ENCODE peak calls at places on chromosomes 16 and 17, in five cellular contexts. O is choroid plexus epithelial cell, X is epithelial cell of esophagus, T is breast epithelium, I is NB4. W is an unnamed sample.
A peak's percentile ranks its signal among the peaks of the same experiment; 100 is the strongest.

GRCh38 chr16:71288570-71288889 is 672 bp downstream of the CMTR2 start:
- DNase-seq in X (peak; percentile 46), T (no peak), I (no peak), O (peak; percentile 41), W (peak; percentile 51)

GRCh38 chr16:53855056-53855455 is 151.1 kb downstream of the FTO start:
- DNase-seq in O (no peak), X (no peak), I (no peak), T (no peak), W (no peak)

GRCh38 chr16:17921357-17921978 is 415.1 kb downstream of the NPIPA8 start:
- DNase-seq in O (no peak), X (peak; percentile 21), T (no peak), I (peak; percentile 53), W (peak; percentile 10)

GRCh38 chr16:65658339-65659275 is 536.7 kb upstream of the CDH11 start:
- DNase-seq in O (peak; percentile 84), T (peak; percentile 91), I (peak; percentile 42), X (peak; percentile 99), W (peak; percentile 99)

GRCh38 chr16:55506708-55507107 is 2.2 kb upstream of the LPCAT2 start:
- DNase-seq in T (no peak), I (no peak), X (no peak), O (no peak), W (no peak)

GRCh38 chr17:30318190-30318589 is 15.7 kb downstream of the TMIGD1 start:
- DNase-seq in T (no peak), X (peak; percentile 5), I (no peak), O (no peak), W (no peak)

GRCh38 chr17:59838196-59838911 is 54.4 kb downstream of the TUBD1 start:
- DNase-seq in T (no peak), O (peak; percentile 70), X (no peak), I (no peak), W (no peak)

GRCh38 chr16:4410335-4411075 is 5.9 kb downstream of the CORO7 start:
- DNase-seq in I (no peak), O (peak; percentile 96), X (peak; percentile 38), T (peak; percentile 67), W (no peak)

GRCh38 chr16:82627811-82628339 is 1.1 kb downstream of the CDH13 start:
- DNase-seq in X (peak; percentile 89), O (no peak), I (no peak), T (peak; percentile 19), W (peak; percentile 79)

GRCh38 chr16:69839798-69840409 is 77.8 kb downstream of the WWP2 start:
- DNase-seq in X (no peak), I (no peak), O (no peak), T (peak; percentile 57), W (no peak)

GRCh38 chr17:63436523-63437110 is 9.5 kb downstream of the CYB561 start:
- DNase-seq in X (no peak), I (no peak), T (no peak), O (peak; percentile 61), W (no peak)

GRCh38 chr17:18041776-18042175 is 2.6 kb downstream of the GID4 start:
- DNase-seq in I (peak; percentile 43), T (no peak), X (peak; percentile 96), O (peak; percentile 19), W (peak; percentile 91)

GRCh38 chr16:86924537-86924936 is 346.2 kb downstream of the FOXL1 start:
- DNase-seq in X (peak; percentile 62), O (no peak), I (no peak), T (no peak), W (peak; percentile 40)

GRCh38 chr16:72974142-72974769 is 73.7 kb downstream of the ZFHX3 start:
- DNase-seq in T (no peak), O (no peak), X (no peak), I (no peak), W (no peak)

GRCh38 chr16:24970708-24971107 is 44.5 kb downstream of the ARHGAP17 start:
- DNase-seq in T (no peak), O (no peak), I (no peak), X (no peak), W (no peak)

GRCh38 chr16:23206986-23207385 is 24.4 kb downstream of the SCNN1G start:
- DNase-seq in O (no peak), I (no peak), X (no peak), T (no peak), W (no peak)

GRCh38 chr16:11251525-11252481 is 4.2 kb downstream of the SOCS1 start:
- DNase-seq in T (no peak), X (peak; percentile 39), I (peak; percentile 59), O (peak; percentile 87), W (peak; percentile 23)

GRCh38 chr17:21358682-21359482 is 17.3 kb upstream of the KCNJ12 start:
- DNase-seq in T (no peak), X (peak; percentile 24), I (no peak), O (no peak), W (peak; percentile 6)

GRCh38 chr17:35373532-35373983 is at the start of gene SLFN11:
- DNase-seq in O (peak; percentile 90), I (peak; percentile 94), T (peak; percentile 64), X (peak; percentile 21), W (peak; percentile 17)

GRCh38 chr17:35372846-35373531 is 432 bp downstream of the SLFN11 start:
- DNase-seq in T (no peak), I (peak; percentile 77), X (peak; percentile 10), O (no peak), W (no peak)

GRCh38 chr17:35374766-35375344 is 1.4 kb upstream of the SLFN11 start:
- DNase-seq in T (no peak), I (no peak), X (no peak), O (no peak), W (no peak)

GRCh38 chr17:35373984-35374765 is 754 bp upstream of the SLFN11 start:
- DNase-seq in O (peak; percentile 44), I (peak; percentile 86), X (peak; percentile 12), T (no peak), W (peak; percentile 12)

GRCh38 chr17:35371934-35372333 is 1.5 kb downstream of the SLFN11 start:
- DNase-seq in X (no peak), O (no peak), I (no peak), T (no peak), W (no peak)
- H3K4me3 ChIP-seq in X (no peak overlapping the region), O (no peak overlapping the region), I (peak overlapping the region; percentile 80), T (no peak overlapping the region), W (no peak overlapping the region)

DNA sequence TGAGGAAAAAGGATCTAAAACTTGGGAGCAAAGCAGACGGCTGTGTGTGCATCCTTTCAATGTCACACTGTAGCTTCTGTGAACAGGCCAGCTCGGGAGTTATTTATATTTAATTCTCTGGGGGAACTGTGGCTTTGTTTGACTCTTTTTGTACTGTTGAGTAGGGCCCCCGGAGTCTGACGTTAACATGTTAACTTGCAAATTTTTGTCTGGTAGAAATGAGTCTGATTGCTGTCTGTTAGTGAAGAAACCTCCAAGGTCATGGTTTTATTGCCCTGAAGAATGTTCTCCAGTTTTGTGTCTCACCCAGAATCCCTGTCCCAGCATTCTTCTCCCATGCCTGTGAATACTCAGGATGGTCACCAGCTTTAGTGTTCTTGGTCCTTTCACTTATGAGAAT is 14.3 kb upstream of the KCNG4 start:
- DNase-seq in O (no peak), I (peak; percentile 21), T (no peak), X (no peak), W (no peak)
- H3K4me3 ChIP-seq in O (no peak overlapping the region), I (no peak overlapping the region), T (no peak overlapping the region), X (no peak overlapping the region), W (no peak overlapping the region)

DNA sequence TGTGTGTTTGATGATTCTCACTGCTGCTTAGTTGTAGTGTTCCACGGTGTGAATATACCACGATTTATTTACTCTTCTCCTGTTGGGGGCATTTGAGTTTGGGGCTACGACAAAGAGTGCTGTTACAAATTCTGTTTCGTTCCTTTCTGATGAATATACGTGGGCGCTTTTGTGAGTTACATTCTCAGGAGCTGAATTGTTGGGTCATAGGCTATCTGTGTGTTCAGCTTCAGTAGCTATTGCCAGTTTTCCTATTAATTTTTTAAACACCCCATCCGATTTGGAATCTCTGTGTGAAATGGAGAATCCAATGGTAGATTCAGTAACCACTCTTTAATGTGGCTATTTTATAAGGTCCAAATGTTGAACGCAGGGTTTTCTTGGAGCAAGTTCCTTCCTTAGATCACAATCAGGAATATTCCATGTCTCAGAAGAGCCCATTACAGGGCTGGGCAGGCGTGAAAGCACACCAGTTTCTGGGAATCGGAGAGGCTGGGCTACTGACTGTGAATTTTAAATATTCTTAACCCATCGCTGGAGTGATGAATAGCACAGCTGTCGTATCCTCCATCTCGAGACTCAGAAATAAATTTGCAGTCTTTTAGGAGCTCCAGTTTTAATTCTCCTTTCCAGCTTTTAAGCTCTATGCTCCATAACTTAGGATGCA is 115.9 kb downstream of the PITPNC1 start:
- DNase-seq in I (no peak), X (no peak), T (no peak), O (peak; percentile 21), W (no peak)
- H3K4me3 ChIP-seq in I (no peak overlapping the region), X (no peak overlapping the region), T (peak overlapping the region; percentile 5), O (peak overlapping the region; percentile 23), W (no peak overlapping the region)

GRCh38 chr17:80991645-80992076 is at the start of gene CHMP6:
- DNase-seq in T (peak; percentile 55), I (peak; percentile 84), O (peak; percentile 72), X (peak; percentile 77), W (peak; percentile 19)

GRCh38 chr17:80989586-80989913 is 2.1 kb upstream of the CHMP6 start:
- DNase-seq in O (no peak), I (peak; percentile 12), T (no peak), X (no peak), W (no peak)

GRCh38 chr17:80992077-80992947 is 671 bp downstream of the CHMP6 start:
- DNase-seq in O (no peak), I (peak; percentile 32), X (no peak), T (no peak), W (no peak)

GRCh38 chr17:80992948-80993624 is 1.4 kb downstream of the CHMP6 start:
- DNase-seq in I (no peak), X (no peak), O (no peak), T (no peak), W (no peak)

DNA sequence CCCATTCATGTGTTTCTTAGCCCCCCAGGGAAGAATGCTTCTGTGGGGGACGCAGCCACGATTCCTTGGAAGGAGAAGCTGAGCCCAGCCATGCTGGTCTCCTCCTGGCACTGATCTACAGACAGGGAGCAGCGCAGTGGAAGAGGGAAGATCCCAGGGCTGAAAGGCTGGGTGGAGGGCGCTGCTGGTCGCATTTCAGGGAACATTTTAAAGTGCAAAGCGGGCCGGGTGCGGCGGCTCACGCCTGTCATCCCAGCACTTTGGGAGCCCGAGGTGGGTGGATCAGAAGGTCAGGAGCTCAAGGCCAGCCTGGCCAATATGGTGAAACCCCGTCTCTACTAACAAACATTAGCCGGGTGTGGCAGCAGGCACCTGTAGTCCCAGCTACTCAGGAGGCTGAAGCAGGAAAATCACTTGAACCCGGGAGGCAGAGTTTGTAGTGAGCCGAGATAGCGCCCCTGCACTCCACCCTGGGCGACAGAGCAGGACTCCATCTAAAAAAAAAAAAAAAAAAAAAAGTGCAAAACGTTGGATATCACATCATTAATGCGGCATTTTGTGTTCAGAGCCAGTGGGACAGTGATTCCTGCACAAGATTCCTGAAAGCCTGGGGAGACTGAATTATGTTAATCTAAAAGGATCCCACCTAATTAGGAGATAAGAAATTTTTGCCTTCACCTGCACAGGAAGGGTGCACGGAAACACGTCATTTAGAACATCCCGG is 558 bp upstream of the CHMP6 start:
- DNase-seq in T (no peak), I (peak; percentile 6), O (no peak), X (no peak), W (no peak)
- H3K4me3 ChIP-seq in T (peak overlapping the region; percentile 93), I (peak overlapping the region; percentile 61), O (peak overlapping the region; percentile 71), X (peak overlapping the region; percentile 69), W (peak overlapping the region; percentile 64)

GRCh38 chr17:73482674-73483293 is 161.5 kb downstream of the SDK2 start:
- DNase-seq in X (no peak), I (no peak), T (no peak), O (peak; percentile 3), W (no peak)
- H3K4me3 ChIP-seq in X (no peak overlapping the region), I (no peak overlapping the region), T (no peak overlapping the region), O (no peak overlapping the region), W (no peak overlapping the region)

W was measured in bronchial epithelial cell.